ENCODE peak calls at places on chromosomes 12 and 14, in seven cellular contexts. One of them, this sample, is unnamed.
A peak's percentile ranks its signal among the peaks of the same experiment; 100 is the strongest.

GRCh38 chr14:82045339-82045738 is 511.7 kb upstream of the SEL1L start:
- DNase-seq in mesendoderm: no peak
- DNase-seq in neuronal stem cell: no peak
- DNase-seq in H9: no peak
- DNase-seq in H1: no peak
- DNase-seq in mesenchymal stem cell: no peak
- DNase-seq in trophoblast cell: no peak
- DNase-seq in this sample: no peak

GRCh38 chr12:64746663-64747062 is 12.5 kb downstream of the GNS start:
- DNase-seq in mesendoderm: no peak
- DNase-seq in neuronal stem cell: no peak
- DNase-seq in H9: no peak
- DNase-seq in H1: no peak
- DNase-seq in mesenchymal stem cell: peak; percentile 24
- DNase-seq in trophoblast cell: no peak
- DNase-seq in this sample: peak; percentile 52

GRCh38 chr12:42590324-42590934 is 883 bp upstream of the PRICKLE1 start:
- DNase-seq in mesendoderm: peak; percentile 60
- DNase-seq in neuronal stem cell: peak; percentile 18
- DNase-seq in H9: peak; percentile 51
- DNase-seq in H1: peak; percentile 57
- DNase-seq in mesenchymal stem cell: peak; percentile 33
- DNase-seq in trophoblast cell: no peak
- DNase-seq in this sample: no peak

GRCh38 chr12:94140556-94140955 is 7.8 kb upstream of the PLXNC1 start:
- DNase-seq in mesendoderm: peak; percentile 75
- DNase-seq in neuronal stem cell: no peak
- DNase-seq in H9: peak; percentile 85
- DNase-seq in H1: peak; percentile 71
- DNase-seq in mesenchymal stem cell: peak; percentile 29
- DNase-seq in trophoblast cell: no peak
- DNase-seq in this sample: peak; percentile 10

GRCh38 chr14:69779088-69779487 is 12.1 kb downstream of the SRSF5 start:
- DNase-seq in mesendoderm: no peak
- DNase-seq in neuronal stem cell: no peak
- DNase-seq in H9: no peak
- DNase-seq in H1: no peak
- DNase-seq in mesenchymal stem cell: no peak
- DNase-seq in trophoblast cell: no peak
- DNase-seq in this sample: no peak

GRCh38 chr12:125149160-125150108 is 84.2 kb downstream of the AACS start:
- DNase-seq in mesendoderm: no peak
- DNase-seq in neuronal stem cell: no peak
- DNase-seq in H9: no peak
- DNase-seq in H1: no peak
- DNase-seq in mesenchymal stem cell: no peak
- DNase-seq in trophoblast cell: no peak
- DNase-seq in this sample: no peak

GRCh38 chr12:28974166-28974565 is 174.9 kb upstream of the FAR2 start:
- DNase-seq in mesendoderm: no peak
- DNase-seq in neuronal stem cell: no peak
- DNase-seq in H9: no peak
- DNase-seq in H1: no peak
- DNase-seq in mesenchymal stem cell: peak; percentile 36
- DNase-seq in trophoblast cell: no peak
- DNase-seq in this sample: peak; percentile 73

GRCh38 chr12:41205070-41205715 is 17.1 kb downstream of the PDZRN4 start:
- DNase-seq in mesendoderm: no peak
- DNase-seq in neuronal stem cell: peak; percentile 15
- DNase-seq in H9: no peak
- DNase-seq in H1: no peak
- DNase-seq in mesenchymal stem cell: peak; percentile 54
- DNase-seq in trophoblast cell: no peak
- DNase-seq in this sample: no peak

GRCh38 chr14:91108941-91109611 is 4.8 kb upstream of the DGLUCY start:
- DNase-seq in mesendoderm: no peak
- DNase-seq in neuronal stem cell: no peak
- DNase-seq in H9: no peak
- DNase-seq in H1: no peak
- DNase-seq in mesenchymal stem cell: no peak
- DNase-seq in trophoblast cell: no peak
- DNase-seq in this sample: no peak

GRCh38 chr14:21066882-21067502 is 3.1 kb upstream of the ARHGEF40 start:
- DNase-seq in mesendoderm: peak; percentile 61
- DNase-seq in neuronal stem cell: no peak
- DNase-seq in H9: no peak
- DNase-seq in H1: no peak
- DNase-seq in mesenchymal stem cell: peak; percentile 19
- DNase-seq in trophoblast cell: no peak
- DNase-seq in this sample: no peak

GRCh38 chr14:104280902-104281767 is 142.7 kb downstream of the KIF26A start:
- DNase-seq in mesendoderm: no peak
- DNase-seq in neuronal stem cell: no peak
- DNase-seq in H9: peak; percentile 20
- DNase-seq in H1: peak; percentile 45
- DNase-seq in mesenchymal stem cell: no peak
- DNase-seq in trophoblast cell: no peak
- DNase-seq in this sample: no peak

GRCh38 chr12:12272869-12273268 is 6.0 kb upstream of the LRP6 start:
- DNase-seq in mesendoderm: peak; percentile 55
- DNase-seq in neuronal stem cell: no peak
- DNase-seq in H9: no peak
- DNase-seq in H1: no peak
- DNase-seq in mesenchymal stem cell: peak; percentile 34
- DNase-seq in trophoblast cell: no peak
- DNase-seq in this sample: no peak

GRCh38 chr12:81296556-81297305 is 218.9 kb downstream of the ACSS3 start:
- DNase-seq in mesendoderm: no peak
- DNase-seq in neuronal stem cell: no peak
- DNase-seq in H9: no peak
- DNase-seq in H1: no peak
- DNase-seq in mesenchymal stem cell: peak; percentile 52
- DNase-seq in trophoblast cell: no peak
- DNase-seq in this sample: peak; percentile 30

GRCh38 chr14:79426103-79426755 is 785.1 kb downstream of the DIO2 start:
- DNase-seq in mesendoderm: no peak
- DNase-seq in neuronal stem cell: no peak
- DNase-seq in H9: no peak
- DNase-seq in H1: no peak
- DNase-seq in mesenchymal stem cell: no peak
- DNase-seq in trophoblast cell: no peak
- DNase-seq in this sample: no peak

GRCh38 chr12:79841248-79841877 is 93.5 kb downstream of the PPP1R12A start:
- DNase-seq in mesendoderm: no peak
- DNase-seq in neuronal stem cell: no peak
- DNase-seq in H9: no peak
- DNase-seq in H1: no peak
- DNase-seq in mesenchymal stem cell: no peak
- DNase-seq in trophoblast cell: no peak
- DNase-seq in this sample: no peak

GRCh38 chr12:6141048-6141447 is 16.6 kb upstream of the VWF start:
- DNase-seq in mesendoderm: no peak
- DNase-seq in neuronal stem cell: no peak
- DNase-seq in H9: no peak
- DNase-seq in H1: no peak
- DNase-seq in mesenchymal stem cell: peak; percentile 77
- DNase-seq in trophoblast cell: peak; percentile 14
- DNase-seq in this sample: peak; percentile 70

GRCh38 chr12:122523280-122523679 is 3.5 kb downstream of the RSRC2 start:
- DNase-seq in mesendoderm: peak; percentile 39
- DNase-seq in neuronal stem cell: no peak
- DNase-seq in H9: no peak
- DNase-seq in H1: no peak
- DNase-seq in mesenchymal stem cell: peak; percentile 80
- DNase-seq in trophoblast cell: peak; percentile 61
- DNase-seq in this sample: peak; percentile 76

GRCh38 chr12:6370576-6370935 is 4.8 kb downstream of the SCNN1A start:
- DNase-seq in mesendoderm: no peak
- DNase-seq in neuronal stem cell: no peak
- DNase-seq in H9: peak; percentile 38
- DNase-seq in H1: no peak
- DNase-seq in mesenchymal stem cell: no peak
- DNase-seq in trophoblast cell: no peak
- DNase-seq in this sample: no peak

GRCh38 chr12:16605666-16606116 is 271 bp downstream of the LMO3 start:
- DNase-seq in mesendoderm: peak; percentile 14
- DNase-seq in neuronal stem cell: no peak
- DNase-seq in H9: no peak
- DNase-seq in H1: no peak
- DNase-seq in mesenchymal stem cell: peak; percentile 18
- DNase-seq in trophoblast cell: no peak
- DNase-seq in this sample: peak; percentile 12

GRCh38 chr12:108306506-108306905 is 32.6 kb downstream of the CMKLR1 start:
- DNase-seq in mesendoderm: no peak
- DNase-seq in neuronal stem cell: no peak
- DNase-seq in H9: no peak
- DNase-seq in H1: no peak
- DNase-seq in mesenchymal stem cell: no peak
- DNase-seq in trophoblast cell: no peak
- DNase-seq in this sample: no peak

GRCh38 chr12:108306014-108306501 is 33.1 kb downstream of the CMKLR1 start:
- DNase-seq in mesendoderm: no peak
- DNase-seq in neuronal stem cell: peak; percentile 32
- DNase-seq in H9: no peak
- DNase-seq in H1: no peak
- DNase-seq in mesenchymal stem cell: peak; percentile 3
- DNase-seq in trophoblast cell: no peak
- DNase-seq in this sample: peak; percentile 15

GRCh38 chr12:108305520-108305919 is 33.6 kb downstream of the CMKLR1 start:
- DNase-seq in mesendoderm: no peak
- DNase-seq in neuronal stem cell: no peak
- DNase-seq in H9: no peak
- DNase-seq in H1: no peak
- DNase-seq in mesenchymal stem cell: peak; percentile 33
- DNase-seq in trophoblast cell: peak; percentile 60
- DNase-seq in this sample: peak; percentile 71

GRCh38 chr12:108308432-108308831 is 30.7 kb downstream of the CMKLR1 start:
- DNase-seq in mesendoderm: peak; percentile 66
- DNase-seq in neuronal stem cell: no peak
- DNase-seq in H9: no peak
- DNase-seq in H1: no peak
- DNase-seq in mesenchymal stem cell: no peak
- DNase-seq in trophoblast cell: no peak
- DNase-seq in this sample: no peak

DNA sequence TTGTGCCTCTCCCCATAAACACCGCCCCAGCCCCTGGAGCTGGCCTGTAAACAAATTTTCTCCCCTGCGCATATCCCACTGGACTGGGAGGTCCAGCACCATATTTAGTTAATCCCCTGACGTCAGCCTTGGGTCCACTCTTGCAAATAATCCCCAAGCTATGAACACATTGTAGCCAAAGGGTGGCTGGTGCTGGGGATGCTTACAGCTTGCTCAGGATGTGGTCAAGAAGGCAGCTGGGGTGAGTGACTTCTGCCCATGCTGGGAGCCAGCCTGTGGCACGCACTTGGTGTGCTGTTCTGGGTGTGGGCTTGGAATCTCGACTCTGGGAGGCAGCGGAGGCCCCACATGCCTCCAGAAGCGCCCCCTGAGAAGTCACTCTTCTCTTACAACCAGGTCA is 32.1 kb downstream of the CMKLR1 start:
- DNase-seq in mesendoderm: no peak
- DNase-seq in neuronal stem cell: no peak
- DNase-seq in H9: no peak
- DNase-seq in H1: no peak
- DNase-seq in mesenchymal stem cell: peak; percentile 41
- DNase-seq in trophoblast cell: no peak
- DNase-seq in this sample: peak; percentile 35
- H3K27ac ChIP-seq in mesendoderm: no peak overlapping the region
- H3K27ac ChIP-seq in neuronal stem cell: no peak overlapping the region
- H3K27ac ChIP-seq in H9: no peak overlapping the region
- H3K27ac ChIP-seq in H1: no peak overlapping the region
- H3K27ac ChIP-seq in mesenchymal stem cell: peak overlapping the region; percentile 11
- H3K27ac ChIP-seq in trophoblast cell: no peak overlapping the region
- H3K27ac ChIP-seq in this sample: no peak overlapping the region

GRCh38 chr14:33959692-33960151 is 8.8 kb upstream of the EGLN3 start:
- DNase-seq in mesendoderm: peak; percentile 98
- DNase-seq in neuronal stem cell: no peak
- DNase-seq in H9: peak; percentile 61
- DNase-seq in H1: no peak
- DNase-seq in mesenchymal stem cell: peak; percentile 9
- DNase-seq in trophoblast cell: peak; percentile 89
- DNase-seq in this sample: no peak
- H3K4ac ChIP-seq in mesendoderm: no peak overlapping the region
- H3K4ac ChIP-seq in neuronal stem cell: no peak overlapping the region
- H3K4ac ChIP-seq in H9: no peak overlapping the region
- H3K4ac ChIP-seq in H1: no peak overlapping the region
- H3K4ac ChIP-seq in mesenchymal stem cell: no peak overlapping the region
- H3K4ac ChIP-seq in trophoblast cell: no peak overlapping the region
- H3K4ac ChIP-seq in this sample: no peak overlapping the region

DNA sequence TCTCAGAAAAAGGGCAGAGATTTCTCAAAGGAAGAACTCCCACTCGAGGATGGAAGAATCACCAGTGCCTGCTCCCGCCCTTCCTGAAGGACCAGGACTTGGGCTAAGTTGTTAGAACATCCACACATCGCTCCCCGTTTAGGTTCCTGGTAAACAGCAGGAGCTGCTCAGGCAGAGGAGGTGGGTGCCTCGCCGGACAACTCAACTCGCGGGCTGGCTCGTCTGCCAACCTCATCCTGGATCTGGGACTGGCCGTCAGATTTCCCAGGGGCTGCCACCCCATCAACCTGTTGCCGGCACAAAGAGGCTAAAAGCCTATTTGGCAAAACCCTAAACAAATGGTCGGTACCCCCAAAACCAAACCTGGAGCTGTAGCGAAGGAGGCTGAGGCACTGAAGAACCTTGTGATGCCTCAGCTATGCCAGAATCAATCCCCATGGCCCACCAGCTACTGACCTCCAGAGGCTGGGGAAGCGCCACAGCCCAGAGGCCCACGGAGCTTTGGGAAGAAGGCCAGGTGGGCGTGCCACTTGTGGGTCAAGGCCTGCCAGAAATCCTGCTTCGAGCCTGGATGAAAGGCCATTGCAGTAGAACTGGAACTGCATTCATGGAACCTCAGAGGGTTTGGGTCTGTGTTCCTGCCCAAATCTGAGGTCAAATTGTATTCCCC is 42.9 kb downstream of the RIMBP2 start:
- DNase-seq in mesendoderm: no peak
- DNase-seq in neuronal stem cell: no peak
- DNase-seq in H9: no peak
- DNase-seq in H1: no peak
- DNase-seq in mesenchymal stem cell: no peak
- DNase-seq in trophoblast cell: no peak
- DNase-seq in this sample: no peak
- H3K23ac ChIP-seq in mesendoderm: no peak overlapping the region
- H3K23ac ChIP-seq in neuronal stem cell: no peak overlapping the region
- H3K23ac ChIP-seq in H9: no peak overlapping the region
- H3K23ac ChIP-seq in H1: no peak overlapping the region
- H3K23ac ChIP-seq in mesenchymal stem cell: no peak overlapping the region
- H3K23ac ChIP-seq in trophoblast cell: no peak overlapping the region
- H3K23ac ChIP-seq in this sample: no peak overlapping the region

DNA sequence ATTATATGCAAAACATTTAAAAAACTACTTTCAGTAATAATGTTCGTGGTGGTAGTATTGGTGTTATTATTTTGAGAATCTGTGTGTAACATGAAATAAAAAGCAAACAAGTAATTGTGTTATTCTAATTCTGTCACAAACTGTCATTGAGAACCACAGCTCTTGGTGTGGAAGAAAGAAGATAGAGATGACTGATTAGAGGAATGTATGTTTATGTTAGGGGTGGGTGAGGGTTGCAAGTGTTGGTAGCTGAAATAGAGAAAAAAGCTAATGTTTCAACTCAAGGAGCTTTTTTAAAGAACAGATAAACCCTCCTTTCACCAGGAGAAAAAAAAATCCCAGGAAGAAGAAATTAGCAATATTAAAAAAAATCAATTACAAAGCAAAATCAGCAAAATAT is 18.3 kb downstream of the DNM1L start:
- DNase-seq in mesendoderm: no peak
- DNase-seq in neuronal stem cell: no peak
- DNase-seq in H9: no peak
- DNase-seq in H1: no peak
- DNase-seq in mesenchymal stem cell: no peak
- DNase-seq in trophoblast cell: no peak
- DNase-seq in this sample: no peak
- H3K27ac ChIP-seq in mesendoderm: no peak overlapping the region
- H3K27ac ChIP-seq in neuronal stem cell: no peak overlapping the region
- H3K27ac ChIP-seq in H9: no peak overlapping the region
- H3K27ac ChIP-seq in H1: no peak overlapping the region
- H3K27ac ChIP-seq in mesenchymal stem cell: no peak overlapping the region
- H3K27ac ChIP-seq in trophoblast cell: no peak overlapping the region
- H3K27ac ChIP-seq in this sample: no peak overlapping the region

This sample was measured in IMR-90.